ENCODE peak calls at places on chromosomes 12 and 14, in seven cellular contexts. T is uterus, V is testis, H is prostate gland, R is esophagus squamous epithelium, D is A549, K is right lobe of liver. N is an unnamed sample.

GRCh38 chr12:12267801-12268200 is 957 bp upstream of the LRP6 start:
- DNase-seq in T (no peak), H (no peak), K (no peak), R (no peak), V (no peak), D (peak; percentile 36), N (no peak)

GRCh38 chr14:100882026-100882967 is 21.2 kb downstream of the RTL1 start:
- DNase-seq in V (no peak), K (peak; percentile 11), T (no peak), D (no peak), R (no peak), H (no peak), N (no peak)

GRCh38 chr14:71438684-71439083 is 493.5 kb upstream of the RGS6 start:
- DNase-seq in D (no peak), V (no peak), T (no peak), R (no peak), H (no peak), K (no peak), N (no peak)

GRCh38 chr14:80223696-80224465 is 12.6 kb upstream of the DIO2 start:
- DNase-seq in K (no peak), V (no peak), R (no peak), D (no peak), H (no peak), T (no peak), N (no peak)

GRCh38 chr12:20599757-20600156 is 95.4 kb upstream of the SLCO1C1 start:
- DNase-seq in R (no peak), T (no peak), D (no peak), V (no peak), K (no peak), H (no peak), N (no peak)

GRCh38 chr14:65370890-65371289 is 41.6 kb upstream of the FUT8 start:
- DNase-seq in R (no peak), T (no peak), D (no peak), H (no peak), K (no peak), V (no peak), N (no peak)

GRCh38 chr12:40864891-40865290 is 172.7 kb downstream of the CNTN1 start:
- DNase-seq in K (no peak), H (no peak), T (no peak), V (no peak), R (no peak), D (no peak), N (no peak)

GRCh38 chr12:25653487-25654175 is 100.5 kb upstream of the LMNTD1 start:
- DNase-seq in D (no peak), T (no peak), K (no peak), V (no peak), H (peak; percentile 37), R (no peak), N (no peak)

GRCh38 chr12:95262808-95263207 is 45.2 kb downstream of the VEZT start:
- DNase-seq in V (no peak), H (no peak), R (no peak), T (peak; percentile 39), K (no peak), D (no peak), N (no peak)

GRCh38 chr14:50045039-50045711 is 71.2 kb downstream of the VCPKMT start:
- DNase-seq in T (peak; percentile 88), H (peak; percentile 65), R (peak; percentile 32), D (no peak), V (peak; percentile 56), K (peak; percentile 95), N (no peak)

GRCh38 chr12:117514016-117514415 is 152.6 kb upstream of the NOS1 start:
- DNase-seq in T (no peak), V (no peak), H (peak; percentile 62), R (no peak), K (no peak), D (no peak), N (no peak)

GRCh38 chr12:18424857-18425256 is 163.5 kb downstream of the PIK3C2G start:
- DNase-seq in V (no peak), K (no peak), D (no peak), H (no peak), T (no peak), R (no peak), N (no peak)

GRCh38 chr12:56258820-56259183 is 618 bp upstream of the ANKRD52 start:
- DNase-seq in V (no peak), R (no peak), T (no peak), D (no peak), K (no peak), H (no peak), N (no peak)

GRCh38 chr14:23379331-23380196 is 2.7 kb downstream of the CMTM5 start:
- DNase-seq in H (peak; percentile 83), K (peak; percentile 76), T (no peak), D (peak; percentile 62), V (peak; percentile 57), R (no peak), N (peak; percentile 60)

GRCh38 chr14:54025661-54026060 is 69.0 kb upstream of the BMP4 start:
- DNase-seq in R (no peak), K (peak; percentile 19), T (no peak), V (peak; percentile 24), H (no peak), D (peak; percentile 24), N (no peak)

GRCh38 chr12:54032627-54033100 is at the start of gene HOXC5:
- DNase-seq in H (peak; percentile 43), D (peak; percentile 92), K (no peak), T (peak; percentile 62), R (no peak), V (peak; percentile 86), N (peak; percentile 83)

GRCh38 chr12:100156731-100157426 is 14.2 kb upstream of the BLTP3B start:
- DNase-seq in V (no peak), K (no peak), R (no peak), H (no peak), D (no peak), T (no peak), N (no peak)

GRCh38 chr12:71771069-71771468 is 16.4 kb downstream of the RAB21 start:
- DNase-seq in H (peak; percentile 9), D (no peak), K (no peak), R (no peak), V (no peak), T (no peak), N (no peak)

GRCh38 chr12:16189849-16190248 is 87.6 kb downstream of the SLC15A5 start:
- DNase-seq in V (no peak), H (no peak), R (no peak), K (no peak), D (no peak), T (no peak), N (no peak)

GRCh38 chr14:23028800-23029199 is 5.9 kb downstream of the PSMB5 start:
- DNase-seq in T (no peak), D (no peak), R (no peak), V (no peak), H (no peak), K (no peak), N (no peak)

GRCh38 chr12:22275847-22276246 is 58.7 kb downstream of the ST8SIA1 start:
- DNase-seq in T (peak; percentile 97), D (peak; percentile 13), H (peak; percentile 58), K (no peak), V (peak; percentile 48), R (peak; percentile 25), N (peak; percentile 38)

GRCh38 chr12:49983892-49984291 is 11.1 kb downstream of the AQP6 start:
- DNase-seq in D (no peak), V (no peak), H (no peak), K (no peak), R (no peak), T (no peak), N (no peak)

GRCh38 chr12:116636636-116637519 is 77.7 kb downstream of the MAP1LC3B2 start:
- DNase-seq in T (no peak), D (peak; percentile 43), R (no peak), K (no peak), H (peak; percentile 29), V (no peak), N (no peak)

GRCh38 chr12:79665488-79665887 is 25.3 kb downstream of the PAWR start:
- DNase-seq in K (no peak), T (no peak), H (no peak), V (no peak), R (no peak), D (no peak), N (no peak)

GRCh38 chr14:93832665-93833064 is 44.4 kb upstream of the PRIMA1 start:
- DNase-seq in V (peak; percentile 54), K (peak; percentile 34), T (no peak), R (no peak), D (no peak), H (peak; percentile 79), N (no peak)

GRCh38 chr14:51682411-51682810 is 30.7 kb downstream of the FRMD6 start:
- DNase-seq in T (no peak), R (no peak), K (no peak), V (no peak), D (no peak), H (no peak), N (no peak)

GRCh38 chr12:11657511-11657910 is 8.0 kb downstream of the ETV6 start:
- DNase-seq in T (no peak), H (no peak), D (no peak), K (no peak), R (no peak), V (no peak), N (no peak)

GRCh38 chr14:95123895-95124579 is 33.3 kb downstream of the DICER1 start:
- DNase-seq in R (no peak), T (no peak), H (no peak), V (no peak), D (no peak), K (no peak), N (no peak)
- TF ChIP-seq POLR2A in R (no peak), T (no peak), H (no peak), V (no peak), D (no peak), K (no peak), N (no peak)

GRCh38 chr12:3752096-3752709 is 706 bp downstream of the CRACR2A start:
- DNase-seq in R (no peak), H (peak; percentile 46), K (peak; percentile 35), D (no peak), V (peak; percentile 33), T (no peak), N (no peak)
- TF ChIP-seq POLR2A in R (no peak), H (no peak), K (no peak), D (no peak), V (no peak), T (no peak), N (no peak)

DNA sequence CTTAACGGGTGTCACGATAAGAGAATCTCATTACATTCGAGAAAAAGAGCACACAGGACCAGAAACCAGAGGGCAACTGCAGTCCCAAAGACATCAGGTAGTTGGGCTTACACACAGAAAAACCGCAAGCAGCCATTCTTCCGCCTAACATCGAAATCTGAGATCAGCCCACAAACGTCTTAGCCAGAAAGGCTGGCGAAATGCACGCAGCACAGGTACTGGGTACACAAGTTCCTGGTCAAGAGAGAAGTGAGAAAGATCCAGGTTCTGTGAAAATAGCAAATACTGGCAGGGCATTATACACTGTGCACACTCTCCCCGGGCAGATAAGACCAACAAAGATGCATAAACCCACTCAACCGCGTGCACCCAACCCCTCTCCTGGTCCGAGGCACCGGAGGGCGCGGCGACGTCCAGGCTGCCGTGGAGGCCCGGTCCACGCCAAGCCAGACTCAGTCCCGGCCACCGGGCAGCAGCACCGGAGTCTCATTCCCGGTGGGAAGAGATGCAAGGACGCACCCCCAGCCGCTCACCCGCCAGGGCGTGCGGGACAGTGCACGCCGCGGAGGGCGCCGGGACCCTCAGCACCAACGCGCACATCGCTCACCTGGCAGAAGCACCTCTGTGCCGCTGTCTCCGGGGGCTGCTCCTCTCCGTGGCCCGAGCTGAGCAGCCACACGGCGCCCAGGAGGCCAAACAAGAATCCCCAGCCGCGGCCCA is 437 bp downstream of the ERO1A start:
- DNase-seq in T (peak; percentile 22), R (peak; percentile 12), H (peak; percentile 44), V (peak; percentile 53), D (no peak), K (no peak), N (no peak)
- TF ChIP-seq POLR2A in T (no peak), R (no peak), H (no peak), V (no peak), D (no peak), K (no peak), N (no peak)

GRCh38 chr14:103385153-103385993 is at the start of gene MARK3:
- DNase-seq in D (peak; percentile 98), H (peak; percentile 97), R (peak; percentile 91), T (peak; percentile 97), K (peak; percentile 98), V (peak; percentile 99), N (peak; percentile 97)
- TF ChIP-seq POLR2A in D (peak; percentile 87), H (peak; percentile 93), R (peak; percentile 95), T (peak; percentile 85), K (peak; percentile 79), V (peak; percentile 89), N (peak; percentile 64)